ENCODE peak calls at places on chromosomes 16 and 17, in eight cellular contexts. V is endodermal cell; R is stimulated activated CD4-positive, alpha-beta T cell treated with anti-CD3 and anti-CD28 coated beads, Interleukin-15, amount 100 ng/mL, for 1 hour; H is activated CD4-positive, alpha-beta T cell treated with anti-CD3 and anti-CD28 coated beads, Interleukin-2, amount 50 U/mL, for 1 hour; I is AG09319; S is NCI-H2081; M is anterior cingulate cortex; L is COR-L47. O is an unnamed sample.

GRCh38 chr17:76345377-76345945 is 8.3 kb downstream of the PRPSAP1 start:
- DNase-seq in V (no peak), R (no peak), H (no peak), I (peak), S (no peak), M (no peak), L (no peak), O (peak)

GRCh38 chr17:39455919-39456318 is 4.9 kb upstream of the MED1 start:
- DNase-seq in V (no peak), R (no peak), H (no peak), I (no peak), S (no peak), M (no peak), L (no peak), O (no peak)

GRCh38 chr17:7495906-7496434 is 11.8 kb downstream of the POLR2A start:
- DNase-seq in V (no peak), R (no peak), H (no peak), I (no peak), S (no peak), M (no peak), L (no peak), O (no peak)

GRCh38 chr16:81669473-81670350 is 109.4 kb upstream of the PLCG2 start:
- DNase-seq in V (no peak), R (no peak), H (no peak), I (no peak), S (no peak), M (no peak), L (no peak), O (no peak)

GRCh38 chr17:57142925-57143324 is 57.9 kb downstream of the AKAP1 start:
- DNase-seq in V (no peak), R (no peak), H (no peak), I (no peak), S (no peak), M (no peak), L (no peak), O (no peak)

GRCh38 chr17:31072186-31072585 is 22.6 kb upstream of the NF1 start:
- DNase-seq in V (no peak), R (no peak), H (no peak), I (peak), S (no peak), M (no peak), L (no peak), O (no peak)

GRCh38 chr17:17711708-17712141 is 30.5 kb downstream of the RAI1 start:
- DNase-seq in V (peak), R (no peak), H (no peak), I (no peak), S (no peak), M (no peak), L (no peak), O (no peak)

GRCh38 chr16:84532855-84533486 is 28.5 kb upstream of the MEAK7 start:
- DNase-seq in V (no peak), R (no peak), H (no peak), I (no peak), S (no peak), M (no peak), L (no peak), O (no peak)

GRCh38 chr17:35555695-35556094 is 4.9 kb downstream of the SLFN14 start:
- DNase-seq in V (no peak), R (no peak), H (peak), I (no peak), S (no peak), M (no peak), L (no peak), O (no peak)

GRCh38 chr16:28879261-28879840 is 1.1 kb downstream of the ATP2A1 start:
- DNase-seq in V (peak), R (no peak), H (no peak), I (no peak), S (no peak), M (no peak), L (no peak), O (no peak)

GRCh38 chr17:44247346-44248219 is 20.4 kb downstream of the SLC4A1 start:
- DNase-seq in V (no peak), R (no peak), H (no peak), I (no peak), S (no peak), M (no peak), L (no peak), O (no peak)

GRCh38 chr17:13135496-13135895 is 117.7 kb upstream of the ELAC2 start:
- DNase-seq in V (no peak), R (no peak), H (no peak), I (no peak), S (no peak), M (no peak), L (no peak), O (no peak)

GRCh38 chr17:6435968-6436367 is 1.0 kb upstream of the AIPL1 start:
- DNase-seq in V (peak), R (peak), H (peak), I (no peak), S (peak), M (no peak), L (peak), O (peak)

GRCh38 chr17:27896656-27897055 is 3.5 kb upstream of the LYRM9 start:
- DNase-seq in V (no peak), R (no peak), H (no peak), I (no peak), S (no peak), M (no peak), L (no peak), O (no peak)